ENCODE peak calls at places on chromosomes 7 and 10, in seven cellular contexts. R is upper lobe of right lung; N is ecto neural progenitor cell; D is Kasumi-1; X is ureter; G is SK-N-DZ; O is activated CD4-positive, alpha-beta T cell treated with anti-CD3 and anti-CD28 coated beads for 48 hours. Y is an unnamed sample.

GRCh38 chr7:72504057-72504456 is 91.9 kb upstream of the CALN1 start:
- DNase-seq in R (no peak), X (no peak), N (no peak), O (no peak), D (no peak), G (no peak), Y (no peak)

GRCh38 chr10:3048114-3049019 is 19.0 kb upstream of the PFKP start:
- DNase-seq in G (no peak), X (no peak), O (no peak), D (no peak), R (no peak), N (peak), Y (no peak)

GRCh38 chr7:50666124-50666496 is 100.9 kb upstream of the DDC start:
- DNase-seq in D (no peak), R (no peak), X (no peak), N (no peak), G (no peak), O (no peak), Y (no peak)

GRCh38 chr10:43576580-43576979 is 2.2 kb upstream of the ZNF239 start:
- DNase-seq in D (no peak), R (no peak), X (no peak), O (no peak), N (no peak), G (no peak), Y (no peak)

GRCh38 chr7:2009541-2010001 is 223.2 kb downstream of the MAD1L1 start:
- DNase-seq in N (no peak), X (no peak), G (no peak), O (no peak), R (peak), D (no peak), Y (no peak)

GRCh38 chr10:72612203-72612826 is 13.6 kb downstream of the MICU1 start:
- DNase-seq in O (no peak), D (no peak), N (no peak), X (no peak), R (no peak), G (no peak), Y (no peak)

GRCh38 chr10:70656489-70656888 is 15.8 kb upstream of the ADAMTS14 start:
- DNase-seq in G (no peak), R (peak), X (peak), D (no peak), O (peak), N (no peak), Y (peak)

GRCh38 chr7:126440542-126440941 is 812.2 kb downstream of the GRM8 start:
- DNase-seq in G (no peak), X (no peak), N (no peak), D (no peak), O (no peak), R (no peak), Y (no peak)

GRCh38 chr7:71480814-71481213 is 348.9 kb downstream of the GALNT17 start:
- DNase-seq in D (no peak), G (no peak), X (no peak), R (no peak), O (no peak), N (no peak), Y (no peak)

GRCh38 chr10:30671011-30671616 is 41.6 kb upstream of the LYZL2 start:
- DNase-seq in R (no peak), O (no peak), X (no peak), N (no peak), D (peak), G (peak), Y (no peak)

GRCh38 chr10:112295853-112296830 is 12.9 kb downstream of the TECTB start:
- DNase-seq in R (no peak), G (no peak), O (no peak), N (no peak), X (no peak), D (no peak), Y (no peak)

GRCh38 chr7:40709077-40709964 is 574.5 kb downstream of the SUGCT start:
- DNase-seq in G (no peak), X (no peak), D (no peak), R (no peak), N (no peak), O (no peak), Y (no peak)

GRCh38 chr10:89575037-89575436 is 39.6 kb upstream of the SLC16A12 start:
- DNase-seq in X (no peak), N (no peak), R (no peak), G (no peak), O (no peak), D (no peak), Y (no peak)

GRCh38 chr7:2379821-2380450 is 23.5 kb upstream of the CHST12 start:
- DNase-seq in G (no peak), O (no peak), X (no peak), R (no peak), N (no peak), D (no peak), Y (no peak)

GRCh38 chr7:47535704-47536628 is 45.9 kb downstream of the TNS3 start:
- DNase-seq in R (no peak), N (peak), O (no peak), G (no peak), X (no peak), D (no peak), Y (no peak)

GRCh38 chr10:18145652-18146051 is 5.4 kb downstream of the CACNB2 start:
- DNase-seq in D (no peak), X (no peak), N (no peak), R (no peak), G (no peak), O (no peak), Y (no peak)

GRCh38 chr10:27986831-27987230 is 12.0 kb downstream of the ODAD2 start:
- DNase-seq in X (no peak), G (no peak), D (no peak), R (no peak), O (no peak), N (no peak), Y (no peak)

GRCh38 chr7:70334883-70335282 is 736.6 kb downstream of the AUTS2 start:
- DNase-seq in G (no peak), X (no peak), D (no peak), R (no peak), N (no peak), O (no peak), Y (no peak)

GRCh38 chr7:373818-374705 is 84.1 kb downstream of the FOXL3 start:
- DNase-seq in N (no peak), D (no peak), O (peak), X (no peak), G (no peak), R (peak), Y (no peak)

GRCh38 chr10:124035928-124036558 is 57.4 kb downstream of the CHST15 start:
- DNase-seq in D (peak), N (no peak), O (peak), R (peak), G (no peak), X (peak), Y (peak)

GRCh38 chr7:32116436-32116835 is 46.2 kb upstream of the PDE1C start:
- DNase-seq in N (no peak), O (no peak), X (no peak), G (no peak), D (no peak), R (no peak), Y (no peak)

GRCh38 chr7:121891731-121892130 is 18.8 kb downstream of the PTPRZ1 start:
- DNase-seq in N (no peak), X (no peak), G (no peak), D (no peak), O (no peak), R (no peak), Y (no peak)

GRCh38 chr7:101315336-101315735 is 6.3 kb downstream of the IFT22 start:
- DNase-seq in D (peak), O (peak), X (no peak), G (peak), N (no peak), R (no peak), Y (no peak)

GRCh38 chr10:124294811-124295770 is 123.6 kb downstream of the OAT start:
- DNase-seq in D (no peak), N (no peak), R (peak), G (no peak), X (no peak), O (no peak), Y (no peak)

GRCh38 chr7:96135241-96135640 is 186.7 kb downstream of the SLC25A13 start:
- DNase-seq in G (no peak), X (no peak), O (no peak), N (no peak), D (no peak), R (no peak), Y (no peak)

GRCh38 chr7:780516-780915 is 51.8 kb upstream of the SUN1 start:
- DNase-seq in O (no peak), G (no peak), D (no peak), N (no peak), R (no peak), X (no peak), Y (no peak)

GRCh38 chr10:27285093-27285492 is 44.5 kb upstream of the ACBD5 start:
- DNase-seq in O (peak), N (no peak), D (peak), R (no peak), X (no peak), G (no peak), Y (peak)

GRCh38 chr10:12513003-12513365 is 163.6 kb downstream of the CAMK1D start:
- DNase-seq in D (no peak), X (peak), G (no peak), N (no peak), O (no peak), R (no peak), Y (no peak)

GRCh38 chr10:83869898-83870297 is 269.4 kb upstream of the GHITM start:
- DNase-seq in G (no peak), N (no peak), X (no peak), O (no peak), R (no peak), D (no peak), Y (no peak)